ENCODE peak calls at places on chromosomes 5 and 9, in five cellular contexts. P is mammary epithelial cell, D is T-helper 9 cell, A is caudate nucleus, G is immature natural killer cell. C is an unnamed sample.

GRCh38 chr9:91786132-91786896 is 163.7 kb downstream of the ROR2 start:
- DNase-seq in P (no peak), A (no peak), D (no peak), G (no peak), C (no peak)

GRCh38 chr9:119366909-119367690 is 2.1 kb downstream of the BRINP1 start:
- DNase-seq in G (no peak), P (peak), D (no peak), A (no peak), C (no peak)

GRCh38 chr5:177509361-177509951 is at the start of gene DOK3:
- DNase-seq in D (no peak), P (no peak), G (no peak), A (no peak), C (peak)

GRCh38 chr5:126707080-126707479 is 69.9 kb upstream of the LMNB1 start:
- DNase-seq in D (no peak), A (no peak), P (no peak), G (no peak), C (no peak)

GRCh38 chr9:120918931-120919638 is 7.5 kb downstream of the TRAF1 start:
- DNase-seq in D (no peak), P (peak), G (no peak), A (no peak), C (no peak)

GRCh38 chr5:78899922-78900362 is 85.2 kb downstream of the ARSB start:
- DNase-seq in P (peak), A (no peak), D (no peak), G (no peak), C (no peak)

GRCh38 chr5:173010021-173010420 is 26.4 kb downstream of the ATP6V0E1 start:
- DNase-seq in D (no peak), A (no peak), P (peak), G (no peak), C (no peak)

GRCh38 chr5:171745602-171746001 is 40.0 kb upstream of the SMIM23 start:
- DNase-seq in A (no peak), G (no peak), P (no peak), D (no peak), C (no peak)

GRCh38 chr9:109408759-109409462 is 88.1 kb upstream of the EPB41L4B start:
- DNase-seq in A (no peak), G (no peak), P (no peak), D (no peak), C (no peak)

GRCh38 chr5:172724658-172725183 is 46.3 kb downstream of the DUSP1 start:
- DNase-seq in A (no peak), D (no peak), P (no peak), G (no peak), C (no peak)

GRCh38 chr5:53167836-53168235 is 58.3 kb upstream of the MOCS2 start:
- DNase-seq in G (no peak), A (no peak), D (no peak), P (peak), C (no peak)

GRCh38 chr5:177469061-177469628 is 4.3 kb downstream of the DBN1 start:
- DNase-seq in A (no peak), D (no peak), G (no peak), P (no peak), C (peak)

GRCh38 chr5:181181650-181182565 is 23.1 kb downstream of the TRIM7 start:
- DNase-seq in A (no peak), D (peak), G (peak), P (peak), C (no peak)

GRCh38 chr5:6220346-6221088 is 157.8 kb downstream of the MED10 start:
- DNase-seq in P (no peak), D (no peak), A (no peak), G (no peak), C (no peak)

GRCh38 chr9:134165357-134166315 is 1.3 kb upstream of the RNU6ATAC start:
- DNase-seq in A (no peak), P (peak), G (no peak), D (peak), C (no peak)

C was measured in hypothalamus.